ENCODE peak calls at places on chromosomes 4 and X, in nine cellular contexts. I is GM06990; B is cardiac muscle cell; F is T-cell; N is iris pigment epithelial cell; T is activated CD4-positive, CD25-positive, alpha-beta regulatory T cell; C is AG04450; S is GM23248; V is GDM1. P is an unnamed sample.

GRCh38 chrX:1389993-1390285 is 2.0 kb downstream of the SLC25A6 start:
- DNase-seq in V (no peak), I (no peak), C (no peak), T (no peak), B (no peak), N (no peak), S (no peak), F (no peak), P (no peak)

GRCh38 chrX:151174581-151175282 is 1.7 kb upstream of the GPR50 start:
- DNase-seq in T (no peak), I (no peak), S (no peak), N (no peak), V (no peak), F (no peak), C (no peak), B (peak), P (no peak)

GRCh38 chr4:40333921-40334352 is 1.2 kb upstream of the CHRNA9 start:
- DNase-seq in S (peak), V (no peak), N (peak), C (peak), B (no peak), F (no peak), T (no peak), I (no peak), P (peak)

GRCh38 chrX:10047631-10048030 is 80.5 kb downstream of the CLDN34 start:
- DNase-seq in I (no peak), B (no peak), N (no peak), S (peak), T (no peak), C (no peak), V (no peak), F (no peak), P (no peak)

GRCh38 chrX:53257166-53257565 is 24.2 kb downstream of the IQSEC2 start:
- DNase-seq in T (no peak), S (no peak), N (no peak), B (no peak), F (no peak), I (no peak), C (no peak), V (no peak), P (no peak)

GRCh38 chr4:52799813-52800212 is 48.6 kb upstream of the ERVMER34-1 start:
- DNase-seq in N (no peak), I (no peak), T (no peak), B (no peak), C (no peak), S (no peak), V (no peak), F (no peak), P (no peak)

GRCh38 chr4:113358784-113359183 is 309.3 kb downstream of the ANK2 start:
- DNase-seq in I (no peak), N (peak), S (no peak), V (no peak), C (no peak), F (no peak), B (no peak), T (no peak), P (no peak)

GRCh38 chr4:37599092-37599800 is 86.9 kb downstream of the RELL1 start:
- DNase-seq in B (no peak), S (no peak), C (no peak), F (no peak), V (no peak), N (no peak), T (no peak), I (no peak), P (no peak)

GRCh38 chrX:103533428-103534216 is 14.3 kb upstream of the RAB40A start:
- DNase-seq in C (peak), S (peak), F (peak), V (peak), T (peak), B (peak), I (no peak), N (peak), P (peak)

GRCh38 chr4:48262926-48263325 is 6.7 kb downstream of the TEC start:
- DNase-seq in F (no peak), V (peak), N (peak), I (no peak), C (no peak), B (no peak), T (no peak), S (no peak), P (peak)

GRCh38 chr4:71944956-71945355 is 86.8 kb upstream of the NPFFR2 start:
- DNase-seq in F (no peak), C (no peak), S (peak), V (no peak), T (no peak), N (peak), B (no peak), I (no peak), P (peak)

GRCh38 chr4:55491486-55491885 is 55.2 kb downstream of the CLOCK start:
- DNase-seq in F (no peak), N (peak), T (no peak), V (no peak), I (no peak), C (no peak), S (peak), B (no peak), P (peak)

GRCh38 chrX:15505104-15505503 is 4.5 kb downstream of the BMX start:
- DNase-seq in T (no peak), I (no peak), V (no peak), B (no peak), S (no peak), N (no peak), F (no peak), C (no peak), P (no peak)

GRCh38 chrX:9538544-9539045 is 73.7 kb downstream of the TBL1X start:
- DNase-seq in N (peak), C (no peak), B (no peak), V (no peak), I (no peak), T (no peak), F (no peak), S (no peak), P (no peak)

GRCh38 chr4:24470681-24471622 is 113.4 kb downstream of the DHX15 start:
- DNase-seq in C (no peak), T (no peak), B (peak), N (peak), S (peak), V (no peak), F (no peak), I (peak), P (peak)

GRCh38 chr4:34039766-34040165 is 2204.5 kb downstream of the ARAP2 start:
- DNase-seq in B (no peak), S (no peak), F (no peak), C (no peak), N (no peak), V (no peak), I (no peak), T (no peak), P (no peak)

GRCh38 chrX:1521459-1521956 is 15.5 kb downstream of the P2RY8 start:
- DNase-seq in I (peak), B (no peak), T (peak), S (no peak), C (no peak), F (peak), N (no peak), V (peak), P (no peak)

GRCh38 chr4:15402146-15402545 is 25.7 kb upstream of the C1QTNF7 start:
- DNase-seq in C (peak), F (no peak), T (no peak), B (no peak), I (no peak), V (no peak), S (peak), N (peak), P (peak)

GRCh38 chr4:161929966-161930365 is 233.8 kb downstream of the FSTL5 start:
- DNase-seq in F (no peak), S (no peak), B (no peak), I (no peak), C (no peak), T (no peak), N (peak), V (no peak), P (peak)

GRCh38 chr4:28373601-28374000 is 1513.0 kb downstream of the STIM2 start:
- DNase-seq in F (no peak), V (no peak), N (peak), B (no peak), T (no peak), C (no peak), I (no peak), S (peak), P (peak)

GRCh38 chr4:95377511-95377910 is 171.3 kb downstream of the UNC5C start:
- DNase-seq in F (no peak), C (no peak), I (no peak), V (no peak), N (no peak), T (no peak), S (no peak), B (no peak), P (no peak)

GRCh38 chr4:140222175-140222574 is 68.2 kb upstream of the MAML3 start:
- DNase-seq in V (no peak), T (no peak), I (no peak), C (no peak), N (peak), S (peak), F (no peak), B (no peak), P (peak)

GRCh38 chr4:159401791-159402380 is 299.0 kb downstream of the RAPGEF2 start:
- DNase-seq in C (peak), I (no peak), V (no peak), F (no peak), T (no peak), S (peak), N (peak), B (no peak), P (peak)

GRCh38 chrX:118495061-118495921 is at the start of gene DOCK11:
- DNase-seq in T (peak), N (peak), B (peak), V (peak), I (peak), F (peak), C (peak), S (peak), P (peak)

GRCh38 chr4:25068386-25068785 is 37.6 kb upstream of the LGI2 start:
- DNase-seq in S (no peak), C (no peak), N (no peak), F (no peak), I (no peak), T (no peak), B (no peak), V (no peak), P (no peak)

GRCh38 chrX:150548684-150549083 is 19.7 kb upstream of the MTM1 start:
- DNase-seq in B (no peak), S (peak), N (no peak), C (no peak), I (no peak), T (no peak), V (no peak), F (no peak), P (peak)

GRCh38 chrX:24231169-24231568 is 81.6 kb downstream of the ZFX start:
- DNase-seq in V (no peak), B (no peak), N (peak), S (peak), I (no peak), F (no peak), C (peak), T (no peak), P (peak)